ENCODE peak calls at places on chromosomes 16 and 17, in eight cellular contexts. B is cardiac muscle cell; A is NCI-H526; Z is iris pigment epithelial cell; X is AML-193; R is iPS-NIHi11; Q is stimulated activated CD4-positive, alpha-beta T cell treated with anti-CD3 and anti-CD28 coated beads, Interleukin-1b, Interleukin-23, amount 100 ng/mL, for 24 hours; T is CD8-positive, alpha-beta T cell. I is an unnamed sample.

GRCh38 chr17:19940722-19941464 is 36.7 kb downstream of the AKAP10 start:
- DNase-seq in Z (peak), R (no peak), T (no peak), A (no peak), X (no peak), Q (no peak), B (peak), I (no peak)

GRCh38 chr16:10688726-10689125 is 6.0 kb downstream of the TEKT5 start:
- DNase-seq in Z (no peak), Q (no peak), X (no peak), T (no peak), R (no peak), B (no peak), A (no peak), I (no peak)

GRCh38 chr17:77498056-77498785 is 357.5 kb downstream of the SEC14L1 start:
- DNase-seq in Q (no peak), Z (no peak), X (no peak), T (no peak), B (no peak), R (peak), A (no peak), I (peak)

GRCh38 chr16:84795338-84796053 is 24.3 kb upstream of the CRISPLD2 start:
- DNase-seq in R (no peak), A (no peak), X (no peak), T (no peak), Q (no peak), Z (peak), B (peak), I (peak)

GRCh38 chr16:73048292-73049050 is 543 bp upstream of the ZFHX3 start:
- DNase-seq in B (peak), Z (no peak), T (no peak), Q (no peak), R (no peak), A (no peak), X (no peak), I (peak)

GRCh38 chr16:66619036-66619435 is 14.5 kb downstream of the CMTM3 start:
- DNase-seq in A (no peak), Z (peak), Q (no peak), T (no peak), X (no peak), R (no peak), B (peak), I (no peak)

GRCh38 chr17:6259899-6260298 is 175.0 kb downstream of the AIPL1 start:
- DNase-seq in Q (no peak), R (no peak), T (no peak), A (no peak), B (no peak), Z (no peak), X (no peak), I (no peak)

GRCh38 chr17:80539022-80539421 is 5.6 kb upstream of the RPTOR start:
- DNase-seq in Z (no peak), R (no peak), Q (no peak), A (no peak), B (no peak), T (no peak), X (peak), I (no peak)

GRCh38 chr17:68592667-68593330 is 8.4 kb downstream of the FAM20A start:
- DNase-seq in Z (no peak), T (no peak), A (no peak), R (no peak), X (no peak), B (no peak), Q (no peak), I (no peak)

GRCh38 chr16:54355251-54355650 is 68.7 kb upstream of the IRX3 start:
- DNase-seq in T (no peak), Q (no peak), R (no peak), B (peak), A (no peak), X (no peak), Z (peak), I (no peak)

GRCh38 chr17:38605852-38606645 is at the start of gene SRCIN1:
- DNase-seq in B (peak), A (peak), Q (peak), T (peak), R (peak), Z (no peak), X (no peak), I (peak)

GRCh38 chr17:58630883-58631522 is 60.8 kb downstream of the TEX14 start:
- DNase-seq in Q (peak), B (no peak), A (peak), R (no peak), Z (no peak), T (peak), X (no peak), I (peak)

GRCh38 chr16:72033437-72033836 is 20.9 kb upstream of the HP start:
- DNase-seq in Z (no peak), A (no peak), T (no peak), X (no peak), Q (no peak), R (no peak), B (no peak), I (no peak)

GRCh38 chr16:50740747-50741146 is 1.1 kb upstream of the CYLD start:
- DNase-seq in Z (no peak), B (no peak), A (no peak), X (no peak), Q (no peak), T (no peak), R (no peak), I (no peak)

GRCh38 chr17:33514369-33514768 is 221.3 kb upstream of the ASIC2 start:
- DNase-seq in T (no peak), A (no peak), Q (no peak), X (no peak), B (no peak), Z (no peak), R (no peak), I (no peak)

GRCh38 chr17:81703747-81704654 is 834 bp downstream of the MRPL12 start:
- DNase-seq in X (no peak), R (no peak), T (no peak), Z (peak), Q (no peak), A (no peak), B (no peak), I (no peak)

GRCh38 chr17:49106366-49107210 is 26.0 kb upstream of the B4GALNT2 start:
- DNase-seq in A (no peak), T (no peak), R (no peak), X (no peak), B (peak), Z (peak), Q (no peak), I (peak)

GRCh38 chr17:6325741-6326140 is 109.2 kb downstream of the AIPL1 start:
- DNase-seq in Z (no peak), X (no peak), T (no peak), Q (no peak), B (no peak), R (no peak), A (no peak), I (no peak)

GRCh38 chr17:70254735-70255460 is 85.6 kb downstream of the KCNJ2 start:
- DNase-seq in A (no peak), R (no peak), B (no peak), Q (no peak), T (no peak), Z (peak), X (no peak), I (no peak)

GRCh38 chr17:1116602-1117001 is 63.2 kb downstream of the ABR start:
- DNase-seq in Q (no peak), T (no peak), Z (no peak), R (no peak), X (no peak), B (no peak), A (no peak), I (no peak)

GRCh38 chr16:30972872-30973271 is 12.1 kb upstream of the HSD3B7 start:
- DNase-seq in T (no peak), Q (no peak), R (peak), B (no peak), Z (peak), A (no peak), X (no peak), I (no peak)

GRCh38 chr16:67846320-67847063 is at the start of gene NUTF2:
- DNase-seq in X (peak), R (peak), Z (peak), B (peak), Q (peak), T (peak), A (peak), I (peak)

GRCh38 chr17:63944736-63945499 is 12.8 kb upstream of the CD79B start:
- DNase-seq in Q (no peak), T (no peak), Z (no peak), A (no peak), R (no peak), X (no peak), B (no peak), I (no peak)

GRCh38 chr16:50318796-50319578 is 49.8 kb downstream of the BRD7 start:
- DNase-seq in B (no peak), A (no peak), X (no peak), T (no peak), R (no peak), Q (no peak), Z (no peak), I (no peak)

GRCh38 chr17:6543079-6544010 is 13.0 kb downstream of the PITPNM3 start:
- DNase-seq in A (no peak), Z (no peak), R (no peak), T (no peak), Q (no peak), X (no peak), B (no peak), I (no peak)

GRCh38 chr16:85537795-85538401 is 75.2 kb upstream of the GSE1 start:
- DNase-seq in Z (no peak), X (no peak), B (no peak), A (no peak), T (no peak), R (no peak), Q (no peak), I (no peak)

GRCh38 chr17:75364078-75364477 is 41.4 kb downstream of the GRB2 start:
- DNase-seq in B (peak), X (no peak), T (no peak), A (no peak), R (no peak), Q (no peak), Z (peak), I (no peak)

GRCh38 chr17:71959129-71959528 is 161.7 kb upstream of the SOX9 start:
- DNase-seq in A (peak), T (no peak), X (no peak), B (peak), Z (peak), Q (no peak), R (no peak), I (no peak)

GRCh38 chr17:73592079-73592415 is 52.2 kb downstream of the SDK2 start:
- DNase-seq in Q (no peak), R (no peak), B (no peak), Z (no peak), X (no peak), A (no peak), T (no peak), I (no peak)

GRCh38 chr17:62109378-62109902 is 44.4 kb upstream of the MED13 start:
- DNase-seq in B (peak), R (peak), A (peak), Z (peak), T (peak), X (peak), Q (peak), I (peak)

GRCh38 chr17:82239926-82240505 is 11.2 kb downstream of the SLC16A3 start:
- DNase-seq in Z (no peak), X (no peak), A (no peak), B (no peak), T (no peak), R (no peak), Q (no peak), I (peak)

GRCh38 chr17:66778531-66778930 is 56.4 kb upstream of the CACNG5 start:
- DNase-seq in Q (no peak), Z (no peak), X (no peak), A (no peak), T (no peak), R (no peak), B (no peak), I (no peak)

GRCh38 chr17:1629647-1630310 is 1.1 kb upstream of the SLC43A2 start:
- DNase-seq in Z (peak), X (peak), A (peak), T (peak), R (peak), B (peak), Q (peak), I (no peak)

GRCh38 chr17:64706224-64707076 is 44.3 kb upstream of the SMURF2 start:
- DNase-seq in B (no peak), Q (no peak), X (no peak), A (no peak), R (no peak), T (no peak), Z (no peak), I (no peak)

GRCh38 chr17:68910256-68910705 is 44.9 kb downstream of the ABCA8 start:
- DNase-seq in R (no peak), A (no peak), T (no peak), Z (peak), Q (no peak), X (no peak), B (peak), I (peak)

GRCh38 chr17:19348081-19348650 is 14.4 kb downstream of the B9D1 start:
- DNase-seq in T (no peak), X (no peak), B (no peak), Z (no peak), A (no peak), R (no peak), Q (no peak), I (no peak)

I was measured in testis.